ENCODE peak calls at places on chromosomes 13 and 19, in nine cellular contexts. One of them, this sample, is unnamed.

GRCh38 chr13:48567521-48568331 is 34.8 kb upstream of the RCBTB2 start:
- DNase-seq in neural crest cell: no peak
- DNase-seq in progenitor cell of endocrine pancreas: no peak
- DNase-seq in right atrium auricular region: no peak
- DNase-seq in tibial artery: no peak
- DNase-seq in GM13976: no peak
- DNase-seq in Calu3: no peak
- DNase-seq in tibial nerve: no peak
- DNase-seq in cardiac muscle cell: no peak
- DNase-seq in this sample: no peak

GRCh38 chr13:26017196-26017921 is 34.5 kb downstream of the SHISA2 start:
- DNase-seq in GM13976: no peak
- DNase-seq in tibial artery: no peak
- DNase-seq in tibial nerve: no peak
- DNase-seq in Calu3: no peak
- DNase-seq in neural crest cell: no peak
- DNase-seq in right atrium auricular region: no peak
- DNase-seq in cardiac muscle cell: no peak
- DNase-seq in progenitor cell of endocrine pancreas: no peak
- DNase-seq in this sample: no peak

GRCh38 chr13:110352735-110353134 is 45.7 kb downstream of the COL4A2 start:
- DNase-seq in neural crest cell: no peak
- DNase-seq in tibial artery: peak; percentile 64
- DNase-seq in right atrium auricular region: no peak
- DNase-seq in cardiac muscle cell: no peak
- DNase-seq in GM13976: no peak
- DNase-seq in Calu3: no peak
- DNase-seq in tibial nerve: no peak
- DNase-seq in progenitor cell of endocrine pancreas: no peak
- DNase-seq in this sample: no peak

GRCh38 chr19:13396256-13397080 is 109.8 kb downstream of the CACNA1A start:
- DNase-seq in progenitor cell of endocrine pancreas: peak; percentile 30
- DNase-seq in tibial nerve: no peak
- DNase-seq in cardiac muscle cell: peak; percentile 66
- DNase-seq in neural crest cell: peak; percentile 64
- DNase-seq in tibial artery: peak; percentile 73
- DNase-seq in GM13976: no peak
- DNase-seq in Calu3: peak; percentile 16
- DNase-seq in right atrium auricular region: no peak
- DNase-seq in this sample: no peak

GRCh38 chr13:91347996-91348905 is 764 bp downstream of the MIR17HG start:
- DNase-seq in right atrium auricular region: no peak
- DNase-seq in tibial nerve: peak; percentile 20
- DNase-seq in GM13976: peak; percentile 82
- DNase-seq in cardiac muscle cell: peak; percentile 91
- DNase-seq in progenitor cell of endocrine pancreas: peak; percentile 37
- DNase-seq in tibial artery: peak; percentile 68
- DNase-seq in neural crest cell: peak; percentile 30
- DNase-seq in Calu3: no peak
- DNase-seq in this sample: peak; percentile 84

GRCh38 chr19:42066075-42066754 is 3.8 kb downstream of the GRIK5 start:
- DNase-seq in right atrium auricular region: no peak
- DNase-seq in Calu3: peak; percentile 60
- DNase-seq in cardiac muscle cell: no peak
- DNase-seq in tibial artery: no peak
- DNase-seq in neural crest cell: no peak
- DNase-seq in GM13976: no peak
- DNase-seq in tibial nerve: no peak
- DNase-seq in progenitor cell of endocrine pancreas: no peak
- DNase-seq in this sample: no peak

GRCh38 chr13:74990992-74991391 is 491.0 kb downstream of the TBC1D4 start:
- DNase-seq in Calu3: no peak
- DNase-seq in cardiac muscle cell: no peak
- DNase-seq in right atrium auricular region: no peak
- DNase-seq in tibial nerve: no peak
- DNase-seq in tibial artery: no peak
- DNase-seq in progenitor cell of endocrine pancreas: no peak
- DNase-seq in GM13976: no peak
- DNase-seq in neural crest cell: no peak
- DNase-seq in this sample: no peak

GRCh38 chr13:80312967-80313366 is 28.0 kb downstream of the SPRY2 start:
- DNase-seq in cardiac muscle cell: no peak
- DNase-seq in GM13976: no peak
- DNase-seq in progenitor cell of endocrine pancreas: no peak
- DNase-seq in tibial artery: no peak
- DNase-seq in right atrium auricular region: no peak
- DNase-seq in neural crest cell: no peak
- DNase-seq in Calu3: no peak
- DNase-seq in tibial nerve: no peak
- DNase-seq in this sample: no peak

GRCh38 chr13:41029629-41030028 is 10.5 kb upstream of the ELF1 start:
- DNase-seq in GM13976: no peak
- DNase-seq in cardiac muscle cell: no peak
- DNase-seq in Calu3: no peak
- DNase-seq in right atrium auricular region: no peak
- DNase-seq in neural crest cell: no peak
- DNase-seq in tibial nerve: no peak
- DNase-seq in tibial artery: no peak
- DNase-seq in progenitor cell of endocrine pancreas: no peak
- DNase-seq in this sample: no peak

GRCh38 chr13:41039746-41040145 is 20.6 kb upstream of the ELF1 start:
- DNase-seq in right atrium auricular region: no peak
- DNase-seq in cardiac muscle cell: no peak
- DNase-seq in neural crest cell: no peak
- DNase-seq in tibial nerve: no peak
- DNase-seq in tibial artery: no peak
- DNase-seq in GM13976: no peak
- DNase-seq in progenitor cell of endocrine pancreas: no peak
- DNase-seq in Calu3: no peak
- DNase-seq in this sample: no peak

GRCh38 chr13:41034382-41034781 is 15.3 kb upstream of the ELF1 start:
- DNase-seq in GM13976: no peak
- DNase-seq in progenitor cell of endocrine pancreas: no peak
- DNase-seq in tibial artery: no peak
- DNase-seq in tibial nerve: no peak
- DNase-seq in right atrium auricular region: no peak
- DNase-seq in cardiac muscle cell: no peak
- DNase-seq in neural crest cell: no peak
- DNase-seq in Calu3: no peak
- DNase-seq in this sample: no peak

GRCh38 chr13:41032646-41033396 is 13.7 kb upstream of the ELF1 start:
- DNase-seq in tibial artery: no peak
- DNase-seq in tibial nerve: no peak
- DNase-seq in right atrium auricular region: no peak
- DNase-seq in Calu3: no peak
- DNase-seq in progenitor cell of endocrine pancreas: no peak
- DNase-seq in cardiac muscle cell: no peak
- DNase-seq in GM13976: no peak
- DNase-seq in neural crest cell: no peak
- DNase-seq in this sample: no peak

GRCh38 chr13:41034862-41035261 is 15.7 kb upstream of the ELF1 start:
- DNase-seq in neural crest cell: no peak
- DNase-seq in progenitor cell of endocrine pancreas: no peak
- DNase-seq in GM13976: no peak
- DNase-seq in Calu3: no peak
- DNase-seq in tibial nerve: no peak
- DNase-seq in tibial artery: no peak
- DNase-seq in cardiac muscle cell: no peak
- DNase-seq in right atrium auricular region: no peak
- DNase-seq in this sample: no peak
- TF ChIP-seq CTCF in neural crest cell: no peak
- TF ChIP-seq CTCF in progenitor cell of endocrine pancreas: no peak
- TF ChIP-seq CTCF in GM13976: no peak
- TF ChIP-seq CTCF in Calu3: no peak
- TF ChIP-seq CTCF in tibial nerve: no peak
- TF ChIP-seq CTCF in tibial artery: no peak
- TF ChIP-seq CTCF in cardiac muscle cell: no peak
- TF ChIP-seq CTCF in right atrium auricular region: no peak
- TF ChIP-seq CTCF in this sample: no peak

DNA sequence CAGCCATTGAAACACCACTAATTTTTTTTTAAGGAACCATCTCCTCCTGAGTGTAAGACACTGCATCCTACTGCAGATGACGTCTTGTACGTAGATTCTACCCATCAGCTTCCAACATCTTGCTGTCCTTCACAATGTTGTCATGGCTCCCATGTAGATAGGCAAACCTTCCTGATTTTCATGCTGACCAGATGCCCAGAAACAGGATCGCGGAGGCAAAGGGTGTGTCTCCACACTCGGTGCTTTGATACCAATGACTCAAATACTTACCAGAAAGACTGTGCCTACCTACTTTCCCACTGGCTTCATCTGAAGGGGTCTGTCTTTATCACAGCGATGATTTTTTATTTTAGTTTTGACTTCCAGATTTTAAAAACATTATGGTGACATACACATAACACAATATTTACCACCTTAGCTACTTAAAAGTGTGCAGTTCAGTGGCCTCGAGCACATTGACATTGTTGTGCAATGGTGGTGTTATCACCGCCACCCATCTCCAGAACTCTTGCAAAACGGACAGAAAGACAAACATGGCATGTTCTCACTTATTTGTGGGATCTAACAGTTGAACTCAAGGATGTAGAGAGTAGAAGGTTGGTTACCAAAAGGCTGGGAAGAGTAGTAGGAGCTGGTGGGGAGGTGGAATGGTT is 94.0 kb upstream of the PEG3 start:
- DNase-seq in tibial nerve: no peak
- DNase-seq in right atrium auricular region: no peak
- DNase-seq in neural crest cell: no peak
- DNase-seq in Calu3: no peak
- DNase-seq in tibial artery: no peak
- DNase-seq in progenitor cell of endocrine pancreas: no peak
- DNase-seq in GM13976: no peak
- DNase-seq in cardiac muscle cell: no peak
- DNase-seq in this sample: no peak
- TF ChIP-seq CTCF in tibial nerve: no peak
- TF ChIP-seq CTCF in right atrium auricular region: no peak
- TF ChIP-seq CTCF in neural crest cell: no peak
- TF ChIP-seq CTCF in Calu3: no peak
- TF ChIP-seq CTCF in tibial artery: no peak
- TF ChIP-seq CTCF in progenitor cell of endocrine pancreas: no peak
- TF ChIP-seq CTCF in GM13976: no peak
- TF ChIP-seq CTCF in cardiac muscle cell: no peak
- TF ChIP-seq CTCF in this sample: no peak

GRCh38 chr19:56670961-56671612 is 470 bp downstream of the ZNF835 start:
- DNase-seq in GM13976: no peak
- DNase-seq in neural crest cell: no peak
- DNase-seq in tibial artery: no peak
- DNase-seq in Calu3: no peak
- DNase-seq in cardiac muscle cell: no peak
- DNase-seq in progenitor cell of endocrine pancreas: no peak
- DNase-seq in right atrium auricular region: no peak
- DNase-seq in tibial nerve: no peak
- DNase-seq in this sample: no peak

GRCh38 chr19:56670401-56670960 is 1.1 kb downstream of the ZNF835 start:
- DNase-seq in cardiac muscle cell: no peak
- DNase-seq in GM13976: no peak
- DNase-seq in neural crest cell: no peak
- DNase-seq in tibial nerve: no peak
- DNase-seq in Calu3: no peak
- DNase-seq in right atrium auricular region: no peak
- DNase-seq in progenitor cell of endocrine pancreas: no peak
- DNase-seq in tibial artery: no peak
- DNase-seq in this sample: no peak

GRCh38 chr19:56667311-56667870 is 4.2 kb downstream of the ZNF835 start:
- DNase-seq in cardiac muscle cell: no peak
- DNase-seq in Calu3: no peak
- DNase-seq in right atrium auricular region: no peak
- DNase-seq in progenitor cell of endocrine pancreas: no peak
- DNase-seq in GM13976: no peak
- DNase-seq in tibial artery: peak; percentile 38
- DNase-seq in tibial nerve: no peak
- DNase-seq in neural crest cell: no peak
- DNase-seq in this sample: no peak

GRCh38 chr19:56668676-56669075 is 2.9 kb downstream of the ZNF835 start:
- DNase-seq in GM13976: no peak
- DNase-seq in tibial nerve: no peak
- DNase-seq in neural crest cell: no peak
- DNase-seq in cardiac muscle cell: no peak
- DNase-seq in Calu3: no peak
- DNase-seq in progenitor cell of endocrine pancreas: no peak
- DNase-seq in tibial artery: no peak
- DNase-seq in right atrium auricular region: no peak
- DNase-seq in this sample: no peak

DNA sequence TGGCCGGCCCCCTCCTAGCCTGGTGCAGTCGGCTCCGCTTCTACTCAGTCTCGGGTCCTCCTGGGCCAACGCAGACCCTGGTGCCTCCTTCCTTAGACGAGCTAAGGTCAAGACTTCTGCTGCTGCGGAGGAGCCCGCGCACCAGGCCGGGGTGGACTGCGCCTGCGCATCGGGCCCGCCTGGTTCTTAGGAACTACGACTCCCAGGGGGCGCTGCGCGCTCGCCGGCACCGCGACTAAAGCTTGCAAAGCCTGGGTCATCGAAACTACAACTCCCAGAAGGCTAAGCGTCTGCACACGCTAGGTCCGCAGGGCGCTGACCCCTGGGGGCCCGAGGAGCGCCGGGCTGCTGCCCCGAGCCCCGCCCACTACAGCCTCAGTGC is at the start of gene ZNF835:
- DNase-seq in cardiac muscle cell: peak; percentile 57
- DNase-seq in GM13976: peak; percentile 58
- DNase-seq in tibial artery: peak; percentile 94
- DNase-seq in tibial nerve: peak; percentile 81
- DNase-seq in Calu3: no peak
- DNase-seq in progenitor cell of endocrine pancreas: no peak
- DNase-seq in neural crest cell: no peak
- DNase-seq in right atrium auricular region: peak; percentile 93
- DNase-seq in this sample: no peak
- TF ChIP-seq CTCF in cardiac muscle cell: no peak
- TF ChIP-seq CTCF in GM13976: no peak
- TF ChIP-seq CTCF in tibial artery: peak; percentile 26
- TF ChIP-seq CTCF in tibial nerve: peak; percentile 43
- TF ChIP-seq CTCF in Calu3: no peak
- TF ChIP-seq CTCF in progenitor cell of endocrine pancreas: no peak
- TF ChIP-seq CTCF in neural crest cell: no peak
- TF ChIP-seq CTCF in right atrium auricular region: peak; percentile 18
- TF ChIP-seq CTCF in this sample: no peak

GRCh38 chr19:43648633-43649032 is 9.0 kb upstream of the CADM4 start:
- DNase-seq in tibial nerve: no peak
- DNase-seq in right atrium auricular region: no peak
- DNase-seq in GM13976: no peak
- DNase-seq in cardiac muscle cell: no peak
- DNase-seq in neural crest cell: no peak
- DNase-seq in tibial artery: no peak
- DNase-seq in Calu3: no peak
- DNase-seq in progenitor cell of endocrine pancreas: no peak
- DNase-seq in this sample: no peak

GRCh38 chr19:43649514-43649913 is 9.9 kb upstream of the CADM4 start:
- DNase-seq in GM13976: no peak
- DNase-seq in progenitor cell of endocrine pancreas: no peak
- DNase-seq in right atrium auricular region: no peak
- DNase-seq in cardiac muscle cell: no peak
- DNase-seq in tibial nerve: no peak
- DNase-seq in tibial artery: no peak
- DNase-seq in Calu3: no peak
- DNase-seq in neural crest cell: no peak
- DNase-seq in this sample: no peak

GRCh38 chr19:43652546-43652874 is 12.9 kb upstream of the CADM4 start:
- DNase-seq in tibial artery: no peak
- DNase-seq in Calu3: no peak
- DNase-seq in progenitor cell of endocrine pancreas: no peak
- DNase-seq in neural crest cell: no peak
- DNase-seq in right atrium auricular region: no peak
- DNase-seq in cardiac muscle cell: no peak
- DNase-seq in GM13976: no peak
- DNase-seq in tibial nerve: no peak
- DNase-seq in this sample: no peak

GRCh38 chr19:43656436-43656835 is 13.5 kb downstream of the PLAUR start:
- DNase-seq in GM13976: no peak
- DNase-seq in tibial artery: no peak
- DNase-seq in neural crest cell: no peak
- DNase-seq in Calu3: no peak
- DNase-seq in right atrium auricular region: no peak
- DNase-seq in cardiac muscle cell: no peak
- DNase-seq in progenitor cell of endocrine pancreas: no peak
- DNase-seq in tibial nerve: no peak
- DNase-seq in this sample: no peak

GRCh38 chr19:43651758-43652545 is 12.3 kb upstream of the CADM4 start:
- DNase-seq in Calu3: peak; percentile 79
- DNase-seq in tibial artery: no peak
- DNase-seq in GM13976: peak; percentile 70
- DNase-seq in right atrium auricular region: no peak
- DNase-seq in progenitor cell of endocrine pancreas: peak; percentile 46
- DNase-seq in tibial nerve: peak; percentile 28
- DNase-seq in cardiac muscle cell: peak; percentile 74
- DNase-seq in neural crest cell: peak; percentile 67
- DNase-seq in this sample: no peak
- TF ChIP-seq CTCF in Calu3: peak; percentile 81
- TF ChIP-seq CTCF in tibial artery: peak; percentile 67
- TF ChIP-seq CTCF in GM13976: peak; percentile 64
- TF ChIP-seq CTCF in right atrium auricular region: peak; percentile 56
- TF ChIP-seq CTCF in progenitor cell of endocrine pancreas: peak; percentile 76
- TF ChIP-seq CTCF in tibial nerve: peak; percentile 79
- TF ChIP-seq CTCF in cardiac muscle cell: peak; percentile 88
- TF ChIP-seq CTCF in neural crest cell: peak; percentile 73
- TF ChIP-seq CTCF in this sample: peak; percentile 76